ENCODE peak calls at places on chromosome 18, in six cellular contexts. W is T-helper 22 cell, V is HL-60, I is hypothalamus, O is choroid plexus epithelial cell, K is fibroblast of lung. T is an unnamed sample.

GRCh38 chr18:59996370-59996966 is 96.7 kb downstream of the PMAIP1 start:
- DNase-seq in O (peak), I (no peak), K (peak), W (no peak), V (peak), T (peak)

GRCh38 chr18:50410008-50410407 is 35.2 kb downstream of the SKA1 start:
- DNase-seq in W (no peak), I (no peak), K (no peak), O (no peak), V (no peak), T (no peak)

GRCh38 chr18:57439985-57440330 is 4.8 kb downstream of the ONECUT2 start:
- DNase-seq in I (no peak), K (no peak), O (no peak), W (no peak), V (no peak), T (no peak)

GRCh38 chr18:12765127-12765526 is 62.3 kb downstream of the PSMG2 start:
- DNase-seq in O (no peak), K (no peak), W (no peak), V (no peak), I (no peak), T (no peak)

GRCh38 chr18:80154293-80154692 is 45.2 kb downstream of the ADNP2 start:
- DNase-seq in V (peak), I (no peak), K (no peak), O (peak), W (no peak), T (peak)

GRCh38 chr18:10530852-10531251 is 5.0 kb downstream of the NAPG start:
- DNase-seq in K (peak), O (peak), V (no peak), W (no peak), I (no peak), T (no peak)

GRCh38 chr18:63253428-63254372 is 65.9 kb downstream of the BCL2 start:
- DNase-seq in W (no peak), I (no peak), V (peak), O (peak), K (peak), T (no peak)

GRCh38 chr18:55401638-55402191 is 186.3 kb downstream of the TCF4 start:
- DNase-seq in O (peak), I (no peak), W (no peak), V (no peak), K (peak), T (peak)

GRCh38 chr18:32425466-32425865 is 45.2 kb downstream of the GAREM1 start:
- DNase-seq in K (peak), W (no peak), V (no peak), I (no peak), O (peak), T (no peak)

GRCh38 chr18:28108801-28109200 is 68.1 kb downstream of the CDH2 start:
- DNase-seq in I (no peak), V (no peak), K (peak), O (peak), W (no peak), T (peak)

GRCh38 chr18:57052759-57053158 is 94.1 kb upstream of the BOD1L2 start:
- DNase-seq in W (no peak), V (no peak), O (no peak), K (no peak), I (no peak), T (no peak)

GRCh38 chr18:13406770-13407169 is 188.2 kb downstream of the LDLRAD4 start:
- DNase-seq in O (no peak), V (no peak), W (no peak), I (no peak), K (no peak), T (no peak)

GRCh38 chr18:63775166-63775730 is at the start of gene SERPINB7:
- DNase-seq in V (no peak), I (no peak), K (peak), O (peak), W (no peak), T (peak)

GRCh38 chr18:68925268-68925667 is 127.4 kb downstream of the CCDC102B start:
- DNase-seq in O (peak), K (no peak), I (no peak), V (no peak), W (no peak), T (no peak)

GRCh38 chr18:79380816-79381806 is 14.6 kb upstream of the NFATC1 start:
- DNase-seq in I (peak), V (peak), K (peak), O (peak), W (no peak), T (no peak)

T was measured in NCI-H226.